ENCODE peak calls at places on chromosomes 6 and 20, in five cellular contexts. Z, D, P, H and T are unnamed samples.

GRCh38 chr6:116073765-116074450 is 13.2 kb upstream of the FRK start:
- DNase-seq in D (no peak), Z (no peak), H (no peak), P (peak), T (peak)

GRCh38 chr20:58222446-58222845 is 6.0 kb downstream of the ANKRD60 start:
- DNase-seq in P (no peak), Z (no peak), D (no peak), H (no peak), T (no peak)

GRCh38 chr6:138196142-138196738 is 22.1 kb downstream of the PBOV1 start:
- DNase-seq in D (no peak), Z (no peak), P (no peak), H (no peak), T (no peak)

GRCh38 chr6:125220712-125221111 is 67.1 kb downstream of the TPD52L1 start:
- DNase-seq in D (peak), H (peak), Z (peak), P (no peak), T (peak)

GRCh38 chr20:3753098-3753497 is 14.5 kb downstream of the ADISSP start:
- DNase-seq in D (no peak), P (peak), H (peak), Z (peak), T (peak)

GRCh38 chr20:6426287-6426891 is 303.6 kb upstream of the FERMT1 start:
- DNase-seq in P (no peak), D (no peak), Z (no peak), H (no peak), T (no peak)

GRCh38 chr6:137033828-137034227 is 10.9 kb downstream of the IL20RA start:
- DNase-seq in P (peak), H (no peak), D (no peak), Z (no peak), T (no peak)

GRCh38 chr6:112574190-112574589 is 227.1 kb downstream of the RFPL4B start:
- DNase-seq in H (no peak), D (no peak), Z (no peak), P (no peak), T (no peak)

GRCh38 chr6:63447134-63447533 is 125.1 kb upstream of the LOC128125822 start:
- DNase-seq in P (no peak), Z (no peak), D (no peak), H (no peak), T (no peak)

GRCh38 chr20:32037929-32038328 is 14.1 kb upstream of the HCK start:
- DNase-seq in Z (no peak), D (no peak), H (no peak), P (peak), T (peak)

GRCh38 chr6:25961619-25962367 is 809 bp upstream of the TRIM38 start:
- DNase-seq in D (no peak), Z (no peak), H (no peak), P (no peak), T (no peak)

GRCh38 chr6:44002071-44002590 is 125.1 kb downstream of the MRPL14 start:
- DNase-seq in P (no peak), H (no peak), Z (no peak), D (no peak), T (no peak)
- H3K4me3 ChIP-seq in P (peak), H (peak), Z (peak), D (peak), T (peak)

GRCh38 chr20:10660661-10661060 is 13.1 kb downstream of the JAG1 start:
- DNase-seq in D (no peak), Z (no peak), P (no peak), H (no peak), T (no peak)
- H3K4me3 ChIP-seq in D (no peak), Z (no peak), P (no peak), H (no peak), T (no peak)

DNA sequence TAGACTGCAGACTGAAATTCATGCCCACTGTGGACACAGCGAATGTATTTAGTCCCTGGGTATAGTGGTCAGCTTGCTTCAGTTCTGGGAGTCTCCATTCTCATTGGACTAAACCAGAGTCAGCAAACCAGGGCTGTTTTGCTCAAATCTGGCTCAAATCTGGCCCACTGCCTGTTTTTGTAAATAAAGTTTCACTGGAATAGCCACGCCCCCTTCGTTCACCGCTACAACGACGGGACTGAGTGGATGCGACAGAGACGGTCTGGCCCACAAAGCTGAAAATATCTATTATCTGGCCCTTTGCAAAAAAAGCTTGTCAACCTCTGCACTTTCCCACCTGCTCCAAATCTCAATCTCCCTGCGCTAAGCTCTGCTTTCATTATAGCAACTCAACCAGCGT is 135.4 kb downstream of the BMP7 start:
- DNase-seq in H (no peak), Z (no peak), D (no peak), P (no peak), T (no peak)
- H3K4me3 ChIP-seq in H (no peak), Z (no peak), D (no peak), P (no peak), T (no peak)

GRCh38 chr20:48759631-48760245 is 68.1 kb downstream of the PREX1 start:
- DNase-seq in Z (no peak), D (no peak), P (no peak), H (no peak), T (no peak)
- H3K4me3 ChIP-seq in Z (no peak), D (no peak), P (no peak), H (no peak), T (no peak)

DNA sequence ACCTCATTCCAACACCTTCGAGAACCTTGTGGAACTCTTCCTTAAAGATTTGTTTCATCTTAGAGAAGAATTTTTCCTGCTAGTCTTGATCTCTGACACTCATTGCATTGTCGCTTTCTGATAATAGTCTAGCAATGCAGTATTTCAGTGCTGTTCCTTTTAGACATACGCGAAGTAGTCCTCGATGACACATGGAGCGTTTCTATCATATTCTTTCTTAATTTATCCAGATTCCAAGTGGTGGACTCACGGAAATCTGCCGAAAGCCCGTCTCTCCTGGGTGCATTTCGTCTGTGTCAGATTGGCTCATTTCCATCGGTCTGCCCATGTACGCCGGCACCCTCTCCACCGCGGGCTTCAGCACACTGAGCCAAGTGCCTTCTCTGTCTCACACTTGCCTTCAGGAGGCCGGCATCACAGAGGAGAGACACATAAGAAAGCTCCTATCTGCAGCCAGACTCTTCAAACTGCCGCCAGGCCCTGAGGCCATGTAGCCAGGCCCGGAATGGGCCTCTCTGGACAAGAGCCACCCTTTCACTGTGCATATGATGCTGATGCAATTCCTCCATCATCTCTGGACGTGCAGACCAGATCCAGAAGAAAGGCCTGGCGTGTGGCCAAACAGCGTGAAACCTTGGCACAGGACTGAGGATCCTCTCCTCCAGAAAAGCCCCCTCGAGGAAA is 198.6 kb upstream of the UST start:
- DNase-seq in H (peak), D (no peak), Z (no peak), P (no peak), T (peak)
- H3K4me3 ChIP-seq in H (no peak), D (no peak), Z (no peak), P (no peak), T (no peak)

DNA sequence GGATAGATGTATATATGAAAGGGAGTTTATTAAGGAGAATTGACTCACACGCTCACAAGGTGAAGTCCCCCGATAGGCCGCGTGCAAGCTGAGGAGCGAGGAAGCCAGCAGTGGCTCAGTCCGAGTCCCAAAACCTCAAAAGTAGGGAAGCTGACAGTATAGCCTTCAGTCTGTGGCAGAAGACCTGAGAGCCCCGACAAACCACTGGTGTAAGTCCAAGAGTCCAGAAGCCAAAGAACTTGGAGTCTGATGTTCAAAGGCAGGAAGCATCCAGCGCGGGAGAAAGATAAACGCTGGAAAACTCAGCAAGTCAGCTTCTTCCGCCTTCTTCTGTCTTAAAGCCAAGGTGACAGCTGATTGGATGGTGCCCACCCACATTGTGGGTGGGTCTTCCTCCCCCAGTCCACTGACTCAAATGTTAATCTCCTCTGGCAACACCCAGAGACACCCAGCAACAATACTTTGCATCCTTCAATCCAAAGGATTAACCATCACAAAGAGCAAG is 102.6 kb upstream of the GJE1 start:
- DNase-seq in D (no peak), Z (no peak), H (no peak), P (peak), T (peak)
- H3K4me3 ChIP-seq in D (no peak), Z (no peak), H (no peak), P (peak), T (peak)

DNA sequence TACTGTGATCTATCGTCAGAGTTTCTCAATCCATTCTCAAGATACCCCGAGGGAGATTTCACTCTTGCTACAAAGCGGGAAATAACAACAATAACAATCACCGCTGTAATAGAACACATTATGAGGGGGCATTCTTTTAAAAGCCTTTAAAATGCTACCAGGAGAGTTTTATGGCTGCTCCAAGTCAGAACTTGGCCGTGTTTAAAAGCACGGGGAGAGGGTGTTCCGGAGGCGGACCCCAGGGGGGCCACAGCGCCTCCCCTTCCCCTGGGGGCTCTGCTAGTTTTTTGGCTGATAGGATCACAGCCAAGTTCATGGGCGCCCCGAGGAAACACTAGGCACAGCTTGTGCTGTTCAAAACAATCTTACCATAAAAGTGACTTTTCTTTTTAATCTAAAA is 617.1 kb upstream of the AGPAT4 start:
- DNase-seq in H (no peak), P (no peak), D (no peak), Z (no peak), T (no peak)
- H3K4me3 ChIP-seq in H (peak), P (no peak), D (peak), Z (no peak), T (no peak)

GRCh38 chr6:10684618-10685017 is 9.8 kb downstream of the C6orf52 start:
- DNase-seq in Z (no peak), D (no peak), H (no peak), P (no peak), T (no peak)

GRCh38 chr6:10690651-10691445 is 3.6 kb downstream of the C6orf52 start:
- DNase-seq in H (no peak), P (no peak), D (no peak), Z (no peak), T (peak)

GRCh38 chr6:10686901-10687300 is 7.5 kb downstream of the C6orf52 start:
- DNase-seq in Z (no peak), P (no peak), D (no peak), H (no peak), T (no peak)

GRCh38 chr6:10685092-10685769 is 9.2 kb downstream of the C6orf52 start:
- DNase-seq in P (no peak), H (no peak), Z (no peak), D (no peak), T (no peak)

GRCh38 chr6:10687582-10687981 is 6.8 kb downstream of the C6orf52 start:
- DNase-seq in Z (no peak), P (no peak), H (no peak), D (no peak), T (no peak)
- H3K4me3 ChIP-seq in Z (no peak), P (no peak), H (no peak), D (no peak), T (no peak)

GRCh38 chr6:42727627-42728026 is 5.2 kb upstream of the PRPH2 start:
- DNase-seq in P (peak), D (no peak), H (peak), Z (peak), T (no peak)
- H3K4me3 ChIP-seq in P (peak), D (peak), H (peak), Z (peak), T (no peak)